ENCODE peak calls at places on chromosomes 6 and 20, in nine cellular contexts. A is left lung; K is A549; V is psoas muscle; S is OCI-LY7; D is right atrium auricular region; I is ovary; C is H9; U is CD8-positive, alpha-beta T cell. L is an unnamed sample.

GRCh38 chr6:128278876-128279275 is 241.5 kb downstream of the PTPRK start:
- DNase-seq in A (no peak), K (no peak), V (no peak), S (no peak), D (no peak), I (no peak), C (no peak), U (no peak), L (no peak)

GRCh38 chr6:22247916-22248482 is 48.8 kb downstream of the PRL start:
- DNase-seq in A (no peak), K (no peak), V (no peak), S (no peak), D (no peak), I (no peak), C (no peak), U (no peak), L (no peak)

GRCh38 chr6:134908906-134909516 is 40.9 kb downstream of the ALDH8A1 start:
- DNase-seq in A (peak; percentile 58), K (peak; percentile 58), V (peak; percentile 84), S (no peak), D (peak; percentile 91), I (peak; percentile 80), C (no peak), U (no peak), L (no peak)

GRCh38 chr20:37071481-37071911 is 24.3 kb downstream of the RBL1 start:
- DNase-seq in A (no peak), K (no peak), V (no peak), S (no peak), D (no peak), I (no peak), C (no peak), U (no peak), L (no peak)

GRCh38 chr6:165987483-165988305 is 180.0 kb downstream of the TBXT start:
- DNase-seq in A (no peak), K (peak; percentile 89), V (peak; percentile 78), S (no peak), D (peak; percentile 90), I (peak; percentile 98), C (peak; percentile 71), U (no peak), L (no peak)

GRCh38 chr6:163529605-163530004 is 115.1 kb downstream of the QKI start:
- DNase-seq in A (no peak), K (peak; percentile 7), V (no peak), S (no peak), D (no peak), I (no peak), C (no peak), U (no peak), L (no peak)

GRCh38 chr6:88548891-88549505 is 382.9 kb upstream of the CNR1 start:
- DNase-seq in A (no peak), K (no peak), V (no peak), S (no peak), D (no peak), I (no peak), C (no peak), U (no peak), L (no peak)

GRCh38 chr6:90123796-90124195 is 172.8 kb downstream of the BACH2 start:
- DNase-seq in A (no peak), K (no peak), V (no peak), S (no peak), D (no peak), I (no peak), C (no peak), U (no peak), L (no peak)

GRCh38 chr6:89941031-89941775 is 46.9 kb downstream of the GJA10 start:
- DNase-seq in A (no peak), K (no peak), V (peak; percentile 35), S (no peak), D (peak; percentile 66), I (peak; percentile 33), C (no peak), U (no peak), L (peak; percentile 64)

GRCh38 chr6:78340755-78341154 is 526.6 kb upstream of the IRAK1BP1 start:
- DNase-seq in A (no peak), K (no peak), V (no peak), S (no peak), D (no peak), I (no peak), C (no peak), U (no peak), L (no peak)

GRCh38 chr6:16136536-16137450 is 7.9 kb downstream of the MYLIP start:
- DNase-seq in A (no peak), K (no peak), V (peak; percentile 38), S (no peak), D (no peak), I (no peak), C (no peak), U (no peak), L (no peak)

GRCh38 chr6:128343666-128344065 is 176.7 kb downstream of the PTPRK start:
- DNase-seq in A (no peak), K (no peak), V (no peak), S (no peak), D (no peak), I (no peak), C (no peak), U (no peak), L (no peak)

GRCh38 chr6:157070403-157071107 is 252.8 kb downstream of the TMEM242 start:
- DNase-seq in A (no peak), K (no peak), V (no peak), S (no peak), D (no peak), I (no peak), C (no peak), U (no peak), L (no peak)

GRCh38 chr6:151399679-151400078 is 8.3 kb upstream of the ZBTB2 start:
- DNase-seq in A (no peak), K (no peak), V (no peak), S (no peak), D (no peak), I (no peak), C (no peak), U (no peak), L (no peak)

GRCh38 chr6:55528624-55529023 is 50.4 kb downstream of the HMGCLL1 start:
- DNase-seq in A (no peak), K (peak; percentile 2), V (no peak), S (peak; percentile 39), D (no peak), I (no peak), C (no peak), U (no peak), L (no peak)

GRCh38 chr20:5150226-5151076 is 23.6 kb downstream of the CDS2 start:
- DNase-seq in A (no peak), K (no peak), V (peak; percentile 25), S (no peak), D (no peak), I (no peak), C (no peak), U (no peak), L (no peak)

GRCh38 chr6:111925296-111925695 is 52.0 kb upstream of the FYN start:
- DNase-seq in A (no peak), K (no peak), V (no peak), S (no peak), D (no peak), I (no peak), C (no peak), U (no peak), L (no peak)

GRCh38 chr6:154555075-154555677 is 44.7 kb upstream of the CNKSR3 start:
- DNase-seq in A (no peak), K (peak; percentile 22), V (no peak), S (no peak), D (no peak), I (no peak), C (no peak), U (no peak), L (no peak)

GRCh38 chr20:21133404-21133803 is 7.5 kb downstream of the KIZ start:
- DNase-seq in A (no peak), K (no peak), V (no peak), S (no peak), D (no peak), I (no peak), C (no peak), U (no peak), L (no peak)

GRCh38 chr20:21136015-21136732 is 10.3 kb downstream of the KIZ start:
- DNase-seq in A (no peak), K (no peak), V (no peak), S (no peak), D (no peak), I (no peak), C (no peak), U (no peak), L (no peak)

GRCh38 chr20:21137078-21137477 is 11.2 kb downstream of the KIZ start:
- DNase-seq in A (no peak), K (no peak), V (no peak), S (no peak), D (no peak), I (no peak), C (no peak), U (no peak), L (no peak)

GRCh38 chr20:21134883-21135493 is 9.1 kb downstream of the KIZ start:
- DNase-seq in A (no peak), K (no peak), V (no peak), S (no peak), D (no peak), I (no peak), C (no peak), U (no peak), L (no peak)

GRCh38 chr20:21133917-21134622 is 8.2 kb downstream of the KIZ start:
- DNase-seq in A (no peak), K (no peak), V (no peak), S (no peak), D (no peak), I (no peak), C (no peak), U (no peak), L (no peak)
- TF ChIP-seq CTCF in A (no peak), K (no peak), V (no peak), S (no peak), D (no peak), I (no peak), C (no peak), U (no peak), L (no peak)

GRCh38 chr20:58486207-58486606 is 29.0 kb downstream of the APCDD1L start:
- DNase-seq in A (no peak), K (no peak), V (no peak), S (no peak), D (no peak), I (no peak), C (no peak), U (no peak), L (no peak)
- H3K9me3 ChIP-seq in A (peaks cover 39% of the 10 kb centered on the region), K (peaks cover 60% of the 10 kb centered on the region), V (peaks cover 25% of the 10 kb centered on the region), S (peaks cover 16% of the 10 kb centered on the region), D (no peaks in the 10 kb centered on the region), I (no peaks in the 10 kb centered on the region), C (peaks cover 4% of the 10 kb centered on the region), U (no peaks in the 10 kb centered on the region), L (peaks cover 10% of the 10 kb centered on the region)

DNA sequence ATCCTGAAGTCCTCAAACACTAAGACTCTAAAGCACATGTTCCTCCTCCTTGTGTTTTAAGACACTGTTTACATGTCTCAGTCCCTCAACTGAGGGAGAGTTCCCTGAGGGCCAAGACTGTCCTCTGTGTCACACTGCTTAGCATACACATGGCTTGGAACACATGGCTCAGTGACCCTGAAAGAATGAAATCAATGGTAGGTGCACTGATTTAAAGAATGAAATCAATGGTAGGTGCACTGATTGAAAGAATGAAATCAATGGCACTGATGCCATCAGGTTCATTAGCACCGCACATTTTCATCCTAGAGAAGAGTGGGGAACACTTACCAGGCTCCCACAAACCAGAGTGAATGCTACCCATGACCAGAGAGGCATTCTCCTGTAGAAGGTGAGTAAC is 9.8 kb downstream of the TOMM34 start:
- DNase-seq in A (no peak), K (no peak), V (no peak), S (no peak), D (no peak), I (no peak), C (no peak), U (no peak), L (no peak)
- H3K4me1 ChIP-seq in A (no peaks in the 10 kb centered on the region), K (no peaks in the 10 kb centered on the region), V (peaks cover 4% of the 10 kb centered on the region), S (peaks cover 6% of the 10 kb centered on the region), D (no peaks in the 10 kb centered on the region), I (no peaks in the 10 kb centered on the region), C (no peaks in the 10 kb centered on the region), U (no peaks in the 10 kb centered on the region), L (no peaks in the 10 kb centered on the region)

GRCh38 chr6:35419431-35419830 is 32.7 kb upstream of the FANCE start:
- DNase-seq in A (no peak), K (no peak), V (no peak), S (peak; percentile 52), D (no peak), I (no peak), C (no peak), U (no peak), L (no peak)
- TF ChIP-seq CTCF in A (no peak), K (no peak), V (no peak), S (peak; percentile 62), D (no peak), I (no peak), C (peak; percentile 45), U (no peak), L (no peak)